ENCODE peak calls at places on chromosomes 3 and 15, in nine cellular contexts. E is GM23248, J is AG10803, I is body of pancreas, W is kidney glomerular epithelial cell, A is NCI-H748 treated with DMSO at 0.1 percent for 48 hours, U is activated gamma-delta T cell, H is GM04504, Q is mucosa of descending colon. D is an unnamed sample.

GRCh38 chr15:78796510-78796909 is 14.8 kb downstream of the ADAMTS7 start:
- DNase-seq in U (no peak), H (no peak), J (no peak), I (no peak), Q (no peak), W (no peak), E (no peak), A (no peak), D (no peak)

GRCh38 chr3:134361162-134361831 is 12.9 kb downstream of the AMOTL2 start:
- DNase-seq in H (no peak), Q (no peak), U (no peak), E (peak), J (peak), W (no peak), A (no peak), I (no peak), D (no peak)

GRCh38 chr3:44048196-44048924 is 193.3 kb upstream of the TOPAZ1 start:
- DNase-seq in U (no peak), W (peak), Q (no peak), I (peak), J (peak), E (no peak), H (no peak), A (no peak), D (no peak)

GRCh38 chr15:52362497-52362896 is 66.9 kb upstream of the MYO5C start:
- DNase-seq in I (no peak), W (no peak), Q (no peak), H (peak), J (peak), U (no peak), E (peak), A (no peak), D (no peak)

GRCh38 chr3:159763466-159764210 is 225.0 kb upstream of the IL12A start:
- DNase-seq in Q (peak), J (peak), H (peak), W (peak), E (peak), U (no peak), A (peak), I (peak), D (no peak)

GRCh38 chr3:167732313-167733065 is 2.2 kb downstream of the PDCD10 start:
- DNase-seq in Q (no peak), J (no peak), U (no peak), W (no peak), A (no peak), I (no peak), H (no peak), E (peak), D (no peak)

GRCh38 chr3:72334681-72335457 is 513.4 kb downstream of the SHQ1 start:
- DNase-seq in Q (no peak), E (no peak), I (no peak), W (no peak), A (no peak), J (no peak), H (no peak), U (no peak), D (no peak)

GRCh38 chr3:62335196-62335595 is 38.2 kb downstream of the FEZF2 start:
- DNase-seq in Q (no peak), U (no peak), W (no peak), H (no peak), E (no peak), I (no peak), A (no peak), J (no peak), D (no peak)